ENCODE peak calls at places on chromosomes 12 and 14, in nine cellular contexts. L is uterus; S is right atrium auricular region; O is tibial nerve; A is gastrocnemius medialis; K is heart left ventricle; Y is ovary; R is ascending aorta; X is CD4-positive, alpha-beta T cell. C is an unnamed sample. For H3K27me3, the result is how much of the 10 kb centered on the place peaks cover.

GRCh38 chr14:65709576-65709975 is 297.0 kb downstream of the FUT8 start:
- DNase-seq in L (no peak), S (no peak), O (no peak), A (no peak), K (no peak), Y (no peak), R (no peak), X (no peak), C (no peak)

GRCh38 chr12:105561981-105562726 is 231.7 kb downstream of the C12orf75 start:
- DNase-seq in L (peak), S (peak), O (no peak), A (peak), K (peak), Y (peak), R (peak), X (no peak), C (no peak)

GRCh38 chr12:114201794-114202193 is 204.2 kb downstream of the TBX5 start:
- DNase-seq in L (no peak), S (no peak), O (no peak), A (no peak), K (no peak), Y (no peak), R (no peak), X (no peak), C (no peak)

GRCh38 chr12:122934722-122935121 is 31.5 kb downstream of the ABCB9 start:
- DNase-seq in L (no peak), S (no peak), O (no peak), A (no peak), K (no peak), Y (no peak), R (no peak), X (no peak), C (no peak)

GRCh38 chr14:57933363-57933762 is 67.5 kb upstream of the SLC35F4 start:
- DNase-seq in L (no peak), S (no peak), O (no peak), A (no peak), K (no peak), Y (no peak), R (no peak), X (no peak), C (no peak)

GRCh38 chr14:64816221-64816783 is 63.4 kb downstream of the SPTB start:
- DNase-seq in L (no peak), S (no peak), O (no peak), A (no peak), K (no peak), Y (no peak), R (no peak), X (no peak), C (no peak)

GRCh38 chr12:44708218-44708617 is 167.9 kb downstream of the NELL2 start:
- DNase-seq in L (no peak), S (no peak), O (no peak), A (no peak), K (no peak), Y (no peak), R (no peak), X (no peak), C (no peak)

GRCh38 chr12:114764516-114764915 is 80.5 kb upstream of the TBX3 start:
- DNase-seq in L (no peak), S (no peak), O (no peak), A (no peak), K (no peak), Y (no peak), R (no peak), X (no peak), C (no peak)

GRCh38 chr14:65462411-65462810 is 49.9 kb downstream of the FUT8 start:
- DNase-seq in L (no peak), S (no peak), O (no peak), A (no peak), K (no peak), Y (no peak), R (no peak), X (no peak), C (no peak)

GRCh38 chr12:55983229-55983849 is 9.5 kb downstream of the RAB5B start:
- DNase-seq in L (no peak), S (no peak), O (no peak), A (no peak), K (no peak), Y (no peak), R (no peak), X (no peak), C (no peak)

GRCh38 chr14:83867871-83868270 is 1662.1 kb upstream of the FLRT2 start:
- DNase-seq in L (no peak), S (no peak), O (peak), A (no peak), K (no peak), Y (no peak), R (no peak), X (no peak), C (no peak)

GRCh38 chr12:3885179-3886094 is 12.2 kb upstream of the PARP11 start:
- DNase-seq in L (peak), S (no peak), O (peak), A (no peak), K (peak), Y (no peak), R (peak), X (no peak), C (no peak)

GRCh38 chr14:54108481-54109471 is 152.2 kb upstream of the BMP4 start:
- DNase-seq in L (no peak), S (no peak), O (no peak), A (no peak), K (no peak), Y (no peak), R (no peak), X (no peak), C (no peak)

GRCh38 chr12:30694971-30695326 is 720 bp downstream of the IPO8 start:
- DNase-seq in L (peak), S (no peak), O (peak), A (peak), K (peak), Y (peak), R (peak), X (no peak), C (no peak)

GRCh38 chr12:124856132-124856841 is 7.4 kb downstream of the SCARB1 start:
- DNase-seq in L (no peak), S (no peak), O (no peak), A (peak), K (no peak), Y (peak), R (no peak), X (no peak), C (no peak)
- TF ChIP-seq CTCF in L (no peak), S (no peak), O (peak), A (peak), K (peak), Y (peak), R (peak), X (no peak), C (no peak)

DNA sequence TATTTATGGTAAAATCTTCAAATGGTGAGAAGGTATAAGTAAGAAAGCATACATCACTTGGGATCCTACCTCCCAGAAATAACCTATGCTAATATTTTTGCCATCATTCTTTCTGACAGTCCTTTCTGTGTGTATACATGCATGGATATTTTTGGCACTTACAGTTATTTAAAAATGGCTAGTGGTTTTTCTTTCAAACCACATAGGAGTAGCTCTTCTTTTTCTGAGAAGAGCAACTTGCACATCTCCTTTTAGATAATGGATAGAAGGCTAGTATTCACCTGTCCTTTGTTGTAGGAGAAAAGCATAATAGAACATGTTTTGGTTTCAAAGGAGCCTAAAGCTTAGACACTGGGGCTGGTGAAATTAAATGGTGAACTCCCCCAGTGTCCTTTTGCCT is 87.3 kb downstream of the EMP1 start:
- DNase-seq in L (no peak), S (no peak), O (no peak), A (no peak), K (no peak), Y (no peak), R (no peak), X (no peak), C (no peak)
- H3K27me3 ChIP-seq in L (under half), S (under half), O (under half), A (under half), K (under half), Y (under half), R (under half), X (under half), C (under half)

DNA sequence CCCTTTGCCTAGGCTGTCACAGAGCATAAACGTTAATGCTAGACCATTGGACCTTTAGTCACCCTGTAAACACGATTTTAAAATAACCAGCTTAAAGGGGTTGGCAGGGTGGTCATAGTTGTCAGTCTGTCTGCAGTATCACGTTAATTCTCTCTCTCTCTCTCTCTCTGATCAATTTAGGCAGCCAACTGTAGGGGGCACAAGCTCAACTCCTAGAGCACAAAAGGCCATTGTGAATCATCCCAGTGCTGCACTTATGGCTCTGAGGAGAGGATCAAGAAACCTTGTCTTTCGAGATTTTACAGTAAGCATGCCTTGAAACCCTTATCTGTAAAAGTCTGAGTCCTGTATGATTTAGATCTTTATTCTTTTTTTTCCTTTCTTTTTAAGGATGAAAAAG is 97.1 kb downstream of the SCAF11 start:
- DNase-seq in L (no peak), S (no peak), O (no peak), A (no peak), K (no peak), Y (no peak), R (no peak), X (no peak), C (no peak)
- TF ChIP-seq CTCF in L (no peak), S (no peak), O (no peak), A (no peak), K (no peak), Y (no peak), R (no peak), X (no peak), C (no peak)

GRCh38 chr14:34363733-34364134 is 98.3 kb downstream of the SPTSSA start:
- DNase-seq in L (no peak), S (no peak), O (no peak), A (no peak), K (no peak), Y (no peak), R (no peak), X (no peak), C (no peak)

GRCh38 chr14:34362625-34363251 is 99.3 kb downstream of the SPTSSA start:
- DNase-seq in L (no peak), S (no peak), O (no peak), A (no peak), K (no peak), Y (no peak), R (no peak), X (no peak), C (no peak)

GRCh38 chr14:34368115-34368970 is 93.7 kb downstream of the SPTSSA start:
- DNase-seq in L (no peak), S (no peak), O (no peak), A (no peak), K (no peak), Y (no peak), R (no peak), X (no peak), C (no peak)

GRCh38 chr14:34364201-34364600 is 97.8 kb downstream of the SPTSSA start:
- DNase-seq in L (no peak), S (no peak), O (no peak), A (no peak), K (no peak), Y (no peak), R (no peak), X (no peak), C (no peak)

GRCh38 chr14:34365309-34365915 is 96.6 kb downstream of the SPTSSA start:
- DNase-seq in L (no peak), S (no peak), O (no peak), A (no peak), K (no peak), Y (no peak), R (no peak), X (no peak), C (no peak)
- H3K27me3 ChIP-seq in L (under half), S (under half), O (under half), A (under half), K (under half), Y (under half), R (under half), X (under half), C (under half)

GRCh38 chr14:93940437-93940836 is 13.3 kb downstream of the FAM181A start:
- DNase-seq in L (no peak), S (no peak), O (no peak), A (no peak), K (no peak), Y (no peak), R (no peak), X (no peak), C (no peak)

GRCh38 chr14:93938766-93939303 is 11.7 kb downstream of the FAM181A start:
- DNase-seq in L (no peak), S (no peak), O (no peak), A (no peak), K (no peak), Y (no peak), R (no peak), X (no peak), C (no peak)

GRCh38 chr14:93937519-93937918 is 10.4 kb downstream of the FAM181A start:
- DNase-seq in L (no peak), S (no peak), O (no peak), A (peak), K (no peak), Y (no peak), R (no peak), X (no peak), C (no peak)

GRCh38 chr14:93941293-93941910 is 14.3 kb downstream of the FAM181A start:
- DNase-seq in L (no peak), S (no peak), O (no peak), A (no peak), K (no peak), Y (no peak), R (peak), X (no peak), C (no peak)

DNA sequence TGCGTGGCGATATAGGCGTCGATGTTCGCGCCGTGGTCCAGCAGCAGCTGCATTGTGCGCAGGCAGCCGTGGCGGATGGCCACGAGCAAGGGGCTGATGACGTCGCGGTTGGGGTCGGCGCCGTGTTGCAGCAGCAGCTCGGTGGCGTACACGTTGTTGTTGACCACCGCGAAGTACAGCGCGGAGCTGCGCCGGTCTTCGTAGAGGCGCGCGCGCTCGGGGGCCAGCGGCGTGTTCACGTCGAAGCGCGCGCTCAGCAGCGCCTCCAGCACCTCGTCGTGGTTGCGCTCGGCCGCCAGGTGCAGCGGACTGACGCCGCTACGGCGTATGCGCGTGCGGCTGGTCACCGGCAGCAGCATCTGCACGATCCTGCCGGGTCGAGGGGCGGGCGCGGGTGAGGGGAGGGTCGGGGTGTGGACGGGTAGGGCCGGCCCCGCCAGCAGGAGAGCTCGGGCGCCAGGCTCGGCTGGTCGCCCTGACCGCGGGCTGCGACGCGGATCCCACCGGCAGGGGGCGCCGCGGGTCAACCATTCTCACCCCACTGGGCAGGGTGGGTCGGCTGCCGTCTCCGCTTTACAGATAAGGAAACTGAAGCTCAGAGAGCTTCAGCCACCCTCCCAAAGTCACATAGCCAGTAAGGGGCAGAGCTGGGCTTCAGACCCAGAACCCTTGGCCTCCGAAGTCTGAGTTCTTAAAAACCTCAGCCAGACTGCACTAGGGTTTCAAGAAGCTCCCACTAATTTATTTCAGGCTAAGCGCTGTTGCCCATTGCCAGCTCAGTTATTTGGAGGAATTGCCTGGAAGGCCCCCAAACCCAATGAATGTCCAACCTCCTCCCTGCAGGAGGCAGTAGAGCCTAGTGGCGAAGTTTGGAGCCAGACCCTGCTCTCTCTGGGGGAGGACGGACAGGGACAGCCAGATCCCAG is 12.4 kb downstream of the FAM181A start:
- DNase-seq in L (peak), S (peak), O (peak), A (peak), K (peak), Y (peak), R (peak), X (peak), C (peak)
- TF ChIP-seq CTCF in L (peak), S (peak), O (peak), A (peak), K (peak), Y (peak), R (peak), X (peak), C (peak)

C was measured in suprapubic skin.